ENCODE peak calls at places on chromosomes 16 and 17, in ten cellular contexts. G, P, E, L, A, J, Z, N, M and Y are unnamed samples.

GRCh38 chr17:74477411-74477810 is 11.0 kb downstream of the CD300A start:
- DNase-seq in G (no peak), P (no peak), E (no peak), L (no peak), A (no peak), J (no peak), Z (no peak), N (no peak), M (no peak), Y (no peak)

GRCh38 chr16:27245276-27246231 is 23.0 kb downstream of the NSMCE1 start:
- DNase-seq in G (no peak), P (peak), E (peak), L (peak), A (no peak), J (peak), Z (no peak), N (peak), M (peak), Y (peak)

GRCh38 chr17:65865715-65866425 is 304.4 kb upstream of the AXIN2 start:
- DNase-seq in G (no peak), P (no peak), E (no peak), L (no peak), A (no peak), J (no peak), Z (no peak), N (no peak), M (no peak), Y (no peak)

GRCh38 chr17:63399316-63399715 is 46.8 kb downstream of the CYB561 start:
- DNase-seq in G (no peak), P (no peak), E (peak), L (no peak), A (no peak), J (no peak), Z (no peak), N (no peak), M (no peak), Y (peak)

GRCh38 chr16:12186774-12187335 is 210.3 kb downstream of the SNX29 start:
- DNase-seq in G (no peak), P (peak), E (peak), L (no peak), A (no peak), J (no peak), Z (no peak), N (peak), M (no peak), Y (no peak)

GRCh38 chr17:2056221-2057129 is 1.6 kb downstream of the HIC1 start:
- DNase-seq in G (peak), P (no peak), E (peak), L (peak), A (no peak), J (no peak), Z (no peak), N (no peak), M (peak), Y (peak)

GRCh38 chr17:72536788-72537187 is 416.0 kb downstream of the SOX9 start:
- DNase-seq in G (no peak), P (no peak), E (no peak), L (no peak), A (no peak), J (no peak), Z (no peak), N (no peak), M (no peak), Y (no peak)

GRCh38 chr17:42843358-42843934 is 934 bp upstream of the AOC2 start:
- DNase-seq in G (no peak), P (peak), E (peak), L (no peak), A (peak), J (no peak), Z (peak), N (peak), M (peak), Y (peak)

GRCh38 chr16:72066747-72067146 is 3.7 kb downstream of the HPR start:
- DNase-seq in G (no peak), P (peak), E (peak), L (no peak), A (peak), J (no peak), Z (no peak), N (peak), M (no peak), Y (peak)

GRCh38 chr16:30566531-30566930 is 5.0 kb downstream of the ZNF688 start:
- DNase-seq in G (no peak), P (no peak), E (no peak), L (no peak), A (no peak), J (no peak), Z (no peak), N (no peak), M (no peak), Y (no peak)

GRCh38 chr17:5661486-5662125 is 77.3 kb upstream of the NLRP1 start:
- DNase-seq in G (no peak), P (no peak), E (no peak), L (peak), A (no peak), J (no peak), Z (no peak), N (no peak), M (no peak), Y (no peak)

GRCh38 chr17:60840456-60840855 is 162.8 kb downstream of the BCAS3 start:
- DNase-seq in G (no peak), P (no peak), E (peak), L (no peak), A (peak), J (no peak), Z (no peak), N (no peak), M (no peak), Y (no peak)

GRCh38 chr16:81275064-81275532 is 36.6 kb downstream of the BCO1 start:
- DNase-seq in G (no peak), P (no peak), E (no peak), L (no peak), A (no peak), J (peak), Z (peak), N (no peak), M (peak), Y (no peak)

GRCh38 chr16:85090873-85091521 is 21.3 kb downstream of the CIBAR2 start:
- DNase-seq in G (no peak), P (no peak), E (no peak), L (no peak), A (no peak), J (no peak), Z (peak), N (no peak), M (no peak), Y (no peak)

GRCh38 chr16:89722392-89723278 is 1.3 kb downstream of the ZNF276 start:
- DNase-seq in G (peak), P (peak), E (peak), L (no peak), A (no peak), J (peak), Z (peak), N (peak), M (peak), Y (no peak)

GRCh38 chr16:69204106-69204655 is 17.2 kb downstream of the SNTB2 start:
- DNase-seq in G (no peak), P (no peak), E (no peak), L (no peak), A (no peak), J (no peak), Z (no peak), N (no peak), M (no peak), Y (no peak)

GRCh38 chr16:1759511-1759910 is 11.8 kb downstream of the NME3 start:
- DNase-seq in G (no peak), P (no peak), E (no peak), L (no peak), A (no peak), J (no peak), Z (no peak), N (no peak), M (no peak), Y (no peak)

GRCh38 chr16:1871974-1872635 is at the start of gene MEIOB:
- DNase-seq in G (no peak), P (peak), E (no peak), L (peak), A (no peak), J (peak), Z (peak), N (no peak), M (peak), Y (no peak)

GRCh38 chr17:57995076-57995956 is 7.3 kb upstream of the VEZF1 start:
- DNase-seq in G (no peak), P (peak), E (peak), L (peak), A (peak), J (no peak), Z (peak), N (peak), M (peak), Y (peak)

GRCh38 chr16:77297996-77298637 is 98.9 kb downstream of the SYCE1L start:
- DNase-seq in G (no peak), P (peak), E (no peak), L (no peak), A (no peak), J (no peak), Z (no peak), N (peak), M (no peak), Y (peak)

GRCh38 chr17:50055055-50055425 is 870 bp upstream of the ITGA3 start:
- DNase-seq in G (no peak), P (peak), E (no peak), L (peak), A (no peak), J (peak), Z (peak), N (peak), M (peak), Y (no peak)

GRCh38 chr16:4316103-4316731 is 350 bp downstream of the GLIS2 start:
- DNase-seq in G (no peak), P (no peak), E (no peak), L (no peak), A (no peak), J (peak), Z (no peak), N (no peak), M (no peak), Y (no peak)

DNA sequence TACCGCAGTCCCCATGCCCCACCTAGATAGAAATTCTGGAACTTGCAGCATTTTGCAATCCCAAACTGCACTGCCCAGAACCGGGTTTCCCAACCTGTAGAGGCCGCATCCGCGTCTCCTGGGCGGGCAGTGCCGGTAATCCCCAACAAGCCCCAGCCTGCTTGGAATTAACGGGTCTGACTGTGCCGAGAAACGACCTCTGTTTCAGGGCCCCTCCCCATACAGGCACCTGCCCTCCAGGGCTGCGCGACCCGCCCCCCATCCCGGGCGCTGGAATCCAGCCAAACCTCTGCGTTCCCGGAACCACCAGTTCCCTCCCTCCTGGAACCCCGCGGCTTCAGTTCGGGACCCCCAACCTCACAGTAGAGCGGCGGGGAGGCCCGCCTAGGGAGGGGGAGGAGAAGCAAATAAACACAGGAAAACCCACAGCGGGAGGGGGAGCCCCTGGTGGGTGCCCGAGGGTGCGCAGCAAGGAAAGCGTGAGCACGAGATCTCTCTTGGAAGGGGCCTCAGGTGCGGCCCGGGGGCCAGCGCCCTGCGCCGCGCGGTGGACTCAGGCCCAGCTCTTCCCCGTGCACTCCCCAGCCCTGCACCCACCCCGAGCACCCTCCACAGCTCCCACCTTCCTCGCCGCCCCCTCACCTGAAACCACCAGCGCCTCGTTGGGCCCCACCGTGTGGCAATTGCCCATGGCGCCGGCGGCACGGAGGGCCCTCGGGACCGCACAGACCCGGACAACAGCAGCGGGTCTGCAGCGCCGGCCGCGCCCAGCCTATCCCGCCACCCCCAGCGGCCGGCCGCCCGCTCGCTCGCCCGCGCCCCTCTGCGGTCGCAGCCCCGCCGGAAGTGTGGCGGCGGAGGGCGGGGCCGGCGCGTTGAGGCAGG is at the start of gene FLOT2:
- DNase-seq in G (peak), P (peak), E (peak), L (peak), A (no peak), J (peak), Z (peak), N (peak), M (peak), Y (peak)
- TF ChIP-seq CTCF in G (peak), P (peak), E (peak), L (peak), A (peak), J (peak), Z (no peak), N (peak), M (peak), Y (peak)

DNA sequence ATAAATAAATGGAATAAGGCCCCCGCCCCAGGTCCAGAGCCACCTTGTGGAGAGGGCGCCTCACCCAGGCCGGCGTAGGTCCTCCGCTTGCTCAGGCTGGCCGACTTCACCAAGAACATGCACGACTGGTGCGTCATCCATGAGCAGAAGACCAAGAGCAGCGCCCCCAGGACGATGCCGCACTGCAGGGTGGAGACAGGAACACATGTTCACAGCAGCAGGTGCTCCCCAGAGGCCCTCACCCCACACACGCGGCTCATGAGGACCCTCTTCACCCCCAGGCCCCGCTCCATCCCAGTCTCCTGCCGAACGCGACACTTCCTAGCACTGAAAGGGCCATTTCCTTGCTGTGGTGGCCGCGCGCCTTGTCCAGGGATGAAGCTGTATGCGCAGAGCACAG is 5.5 kb downstream of the SLC38A10 start:
- DNase-seq in G (peak), P (no peak), E (no peak), L (no peak), A (no peak), J (no peak), Z (no peak), N (no peak), M (no peak), Y (no peak)
- TF ChIP-seq CTCF in G (no peak), P (no peak), E (no peak), L (peak), A (no peak), J (no peak), Z (no peak), N (no peak), M (no peak), Y (peak)

GRCh38 chr16:58127634-58128033 is 1.5 kb downstream of the CFAP20 start:
- DNase-seq in G (no peak), P (no peak), E (no peak), L (no peak), A (no peak), J (no peak), Z (no peak), N (no peak), M (peak), Y (peak)
- TF ChIP-seq CTCF in G (no peak), P (no peak), E (peak), L (peak), A (peak), J (no peak), Z (no peak), N (peak), M (no peak), Y (no peak)

GRCh38 chr17:79324219-79324618 is 249.6 kb downstream of the ENGASE start:
- DNase-seq in G (peak), P (no peak), E (no peak), L (no peak), A (no peak), J (no peak), Z (no peak), N (no peak), M (no peak), Y (no peak)

GRCh38 chr17:79323556-79323955 is 248.9 kb downstream of the ENGASE start:
- DNase-seq in G (peak), P (no peak), E (no peak), L (no peak), A (no peak), J (no peak), Z (no peak), N (no peak), M (no peak), Y (no peak)

GRCh38 chr17:79322216-79323123 is 247.8 kb downstream of the ENGASE start:
- DNase-seq in G (peak), P (no peak), E (no peak), L (no peak), A (no peak), J (no peak), Z (no peak), N (no peak), M (no peak), Y (no peak)

GRCh38 chr17:79326814-79327213 is 252.2 kb downstream of the ENGASE start:
- DNase-seq in G (peak), P (no peak), E (no peak), L (no peak), A (no peak), J (no peak), Z (no peak), N (no peak), M (no peak), Y (no peak)

GRCh38 chr17:79325707-79326106 is 251.1 kb downstream of the ENGASE start:
- DNase-seq in G (peak), P (no peak), E (no peak), L (peak), A (no peak), J (no peak), Z (no peak), N (no peak), M (no peak), Y (no peak)
- TF ChIP-seq CTCF in G (no peak), P (no peak), E (no peak), L (no peak), A (no peak), J (no peak), Z (no peak), N (no peak), M (no peak), Y (no peak)